ENCODE peak calls at places on chromosomes 1 and 21, in six cellular contexts. L is right lobe of liver, D is stomach, G is K562, O is uterus, B is adrenal gland. V is an unnamed sample.

GRCh38 chr1:220922951-220923350 is 43.7 kb downstream of the HLX start:
- DNase-seq in L (no peak), D (no peak), G (no peak), O (no peak), B (no peak), V (no peak)

GRCh38 chr21:16891821-16892220 is 621.0 kb upstream of the CXADR start:
- DNase-seq in L (no peak), D (no peak), G (no peak), O (no peak), B (no peak), V (no peak)

GRCh38 chr1:208475449-208475848 is 231.3 kb upstream of the PLXNA2 start:
- DNase-seq in L (no peak), D (no peak), G (no peak), O (no peak), B (no peak), V (no peak)

GRCh38 chr21:31257265-31257664 is 86.8 kb downstream of the TIAM1 start:
- DNase-seq in L (no peak), D (no peak), G (no peak), O (no peak), B (no peak), V (no peak)

GRCh38 chr1:28582248-28582615 is 9.8 kb upstream of the RAB42 start:
- DNase-seq in L (no peak), D (no peak), G (no peak), O (no peak), B (no peak), V (no peak)

GRCh38 chr1:92029241-92029922 is 403 bp upstream of the EPHX4 start:
- DNase-seq in L (no peak), D (no peak), G (no peak), O (no peak), B (no peak), V (no peak)

GRCh38 chr1:232897949-232898465 is 52.4 kb upstream of the NTPCR start:
- DNase-seq in L (no peak), D (no peak), G (no peak), O (no peak), B (no peak), V (no peak)

GRCh38 chr1:221162352-221162751 is 283.1 kb downstream of the HLX start:
- DNase-seq in L (no peak), D (no peak), G (no peak), O (no peak), B (no peak), V (no peak)

GRCh38 chr1:237181731-237182317 is 139.8 kb downstream of the RYR2 start:
- DNase-seq in L (no peak), D (no peak), G (no peak), O (no peak), B (peak), V (no peak)

GRCh38 chr1:220013497-220013896 is 32.8 kb downstream of the EPRS1 start:
- DNase-seq in L (no peak), D (no peak), G (no peak), O (no peak), B (no peak), V (no peak)

GRCh38 chr1:178134061-178134460 is 40.2 kb downstream of the RASAL2 start:
- DNase-seq in L (no peak), D (no peak), G (no peak), O (no peak), B (peak), V (no peak)

GRCh38 chr21:41250519-41250918 is 66.1 kb upstream of the FAM3B start:
- DNase-seq in L (peak), D (peak), G (no peak), O (no peak), B (peak), V (no peak)

GRCh38 chr1:63892632-63893395 is 119.0 kb downstream of the ROR1 start:
- DNase-seq in L (no peak), D (no peak), G (no peak), O (no peak), B (no peak), V (no peak)

GRCh38 chr1:46275030-46275337 is 27.4 kb downstream of the RAD54L start:
- DNase-seq in L (no peak), D (no peak), G (no peak), O (no peak), B (no peak), V (no peak)

GRCh38 chr1:33257759-33258712 is 1.7 kb downstream of the ZNF362 start:
- DNase-seq in L (peak), D (peak), G (no peak), O (no peak), B (no peak), V (no peak)

GRCh38 chr1:187691439-187691838 is 862.7 kb downstream of the PLA2G4A start:
- DNase-seq in L (no peak), D (no peak), G (no peak), O (no peak), B (no peak), V (no peak)

GRCh38 chr1:39917825-39918224 is 16.1 kb upstream of the MYCL start:
- DNase-seq in L (no peak), D (no peak), G (no peak), O (no peak), B (no peak), V (no peak)

DNA sequence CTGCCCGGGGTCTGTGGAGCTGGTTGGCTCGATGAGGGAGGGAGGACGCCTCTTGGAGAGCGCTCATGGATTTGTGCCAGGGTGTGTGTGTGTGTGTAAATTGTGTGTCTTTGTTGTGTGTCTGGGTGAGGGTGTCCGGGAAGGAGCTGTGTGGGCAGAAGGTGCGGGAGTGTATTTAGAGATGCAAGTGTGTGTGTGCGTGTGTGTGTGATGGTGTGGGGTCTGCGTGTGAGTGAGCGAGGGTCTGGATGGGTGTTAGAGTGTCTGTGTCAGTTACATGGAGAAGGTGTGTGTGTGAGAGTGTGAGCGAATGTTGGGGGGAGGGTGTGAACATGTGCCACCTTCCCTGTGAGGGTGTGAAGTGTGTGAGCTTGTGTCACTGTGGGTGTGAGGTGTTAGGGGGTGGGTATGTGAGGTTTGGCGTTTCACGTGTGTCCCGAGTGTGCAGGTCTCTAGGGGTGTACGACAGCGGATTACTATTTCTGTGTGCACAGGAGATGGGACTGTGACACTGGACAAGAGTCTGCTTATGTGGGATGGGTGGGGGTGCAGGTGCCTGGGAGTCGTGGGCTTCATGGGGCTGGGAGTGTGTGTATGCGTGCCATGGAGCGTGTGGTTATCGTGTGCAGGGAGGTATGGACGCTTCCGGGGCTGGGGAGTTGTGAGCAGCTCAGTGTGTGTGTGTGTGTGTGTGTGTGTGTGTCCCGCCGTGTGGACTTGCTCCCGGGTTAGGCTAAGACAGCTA is 887 bp downstream of the IGSF21 start:
- DNase-seq in L (no peak), D (no peak), G (no peak), O (no peak), B (no peak), V (no peak)
- H3K4me3 ChIP-seq in L (no peak), D (peak), G (no peak), O (no peak), B (peak), V (no peak)

DNA sequence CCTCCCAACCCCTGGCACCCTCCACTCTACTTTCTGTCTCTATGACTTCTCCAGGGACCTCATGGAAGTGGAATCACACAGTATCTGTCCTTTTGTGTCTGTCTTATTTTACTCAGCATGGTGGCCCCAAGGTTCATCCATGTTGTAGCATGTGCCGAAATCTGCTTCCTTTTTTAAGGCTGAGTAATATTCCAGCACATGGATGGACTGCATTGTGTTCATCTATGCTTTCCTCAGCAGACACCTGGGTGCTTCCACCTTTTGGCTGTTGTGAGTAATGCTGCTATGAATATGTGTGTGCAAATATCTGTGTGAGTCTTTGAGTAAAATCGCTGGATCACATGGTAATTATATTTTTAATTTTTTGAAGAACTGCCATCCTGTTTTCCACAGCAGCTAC is 1.6 kb upstream of the PFKL start:
- DNase-seq in L (no peak), D (no peak), G (peak), O (no peak), B (no peak), V (no peak)
- TF ChIP-seq CTCF in L (no peak), D (no peak), G (no peak), O (no peak), B (no peak), V (no peak)

DNA sequence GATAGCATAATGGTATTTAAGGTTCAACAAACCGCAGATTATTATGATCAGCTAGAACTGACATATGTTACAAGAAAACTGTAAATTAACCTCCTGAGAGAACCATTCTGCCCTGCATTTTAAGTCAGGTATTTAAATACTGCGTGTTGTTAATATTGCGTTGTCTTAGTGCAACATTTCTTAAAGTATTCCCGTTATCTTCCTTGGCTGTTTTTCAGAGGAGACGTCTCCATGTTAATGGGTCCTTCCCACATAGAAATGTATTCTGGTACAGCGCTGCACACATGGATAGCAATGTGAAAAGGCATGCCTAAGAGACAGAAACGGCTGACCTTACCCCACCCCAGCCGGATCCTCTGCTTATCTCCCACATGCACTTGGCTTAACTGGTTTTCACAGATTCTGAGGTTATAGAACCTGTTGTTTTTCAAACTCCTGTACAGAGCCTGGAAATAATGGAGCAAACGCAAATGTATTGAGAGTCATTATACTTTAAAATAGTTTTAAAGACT is 22.8 kb upstream of the DEGS1 start:
- DNase-seq in L (no peak), D (no peak), G (peak), O (no peak), B (no peak), V (no peak)
- TF ChIP-seq POLR2A in L (no peak), D (no peak), G (no peak), O (no peak), B (no peak), V (no peak)

DNA sequence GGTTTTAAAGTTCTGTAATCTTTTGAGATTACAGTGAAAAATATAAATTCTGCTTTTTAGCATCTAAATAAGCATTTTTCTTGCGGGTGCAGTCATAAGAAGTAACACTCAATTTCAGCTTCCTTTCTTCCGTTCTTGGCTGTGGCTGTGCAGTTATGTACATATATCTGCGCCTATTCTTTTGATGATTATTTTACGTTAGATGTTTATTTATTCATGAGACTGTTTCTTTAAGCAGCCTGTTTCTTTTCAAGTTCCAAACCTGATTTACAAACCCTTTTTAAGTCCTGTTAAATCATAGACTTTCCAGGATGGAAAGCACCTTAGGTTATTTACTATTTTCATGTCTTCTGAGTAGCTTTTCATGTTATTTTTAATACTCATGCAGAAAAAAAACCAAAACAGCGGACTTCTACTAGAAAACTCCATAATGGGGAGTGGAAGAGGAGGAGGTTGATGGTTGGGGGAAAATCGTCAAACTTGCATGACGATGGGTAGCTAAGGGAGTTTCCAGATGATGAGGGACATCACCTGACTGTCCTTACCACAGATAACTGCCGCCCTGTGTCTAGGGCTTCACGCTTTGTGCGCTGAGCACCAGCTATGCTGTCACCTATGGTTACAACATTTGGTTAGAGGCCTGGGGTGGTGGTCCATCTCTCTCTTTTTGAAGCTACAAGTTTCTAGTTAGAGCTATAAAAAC is 2.6 kb downstream of the PRDM2 start:
- DNase-seq in L (no peak), D (no peak), G (no peak), O (no peak), B (no peak), V (no peak)
- H3K4me3 ChIP-seq in L (no peak), D (no peak), G (no peak), O (no peak), B (no peak), V (no peak)

GRCh38 chr1:34640654-34641401 is 114.0 kb upstream of the GJB5 start:
- DNase-seq in L (no peak), D (no peak), G (no peak), O (no peak), B (no peak), V (no peak)
- TF ChIP-seq CTCF in L (no peak), D (no peak), G (no peak), O (no peak), B (no peak), V (no peak)

GRCh38 chr1:10475510-10475909 is 760 bp downstream of the PEX14 start:
- DNase-seq in L (no peak), D (no peak), G (peak), O (no peak), B (no peak), V (no peak)
- TF ChIP-seq POLR2A in L (no peak), D (no peak), G (no peak), O (no peak), B (no peak), V (no peak)